ENCODE peak calls at places on chromosomes 6 and 20, in eight cellular contexts. G, M, A, T, X, H, Q and R are unnamed samples.

GRCh38 chr20:62702886-62703852 is 5.5 kb upstream of the NTSR1 start:
- DNase-seq in M (no peak), H (peak), A (no peak), T (no peak), Q (peak), G (no peak), X (peak), R (no peak)

GRCh38 chr20:62060631-62061541 is 4.8 kb downstream of the TAF4 start:
- DNase-seq in Q (no peak), H (no peak), G (no peak), A (no peak), T (no peak), X (no peak), M (no peak), R (no peak)

GRCh38 chr6:90286884-90287488 is 9.7 kb downstream of the BACH2 start:
- DNase-seq in A (peak), T (peak), Q (peak), G (peak), X (peak), H (peak), M (no peak), R (peak)

GRCh38 chr6:98838027-98838426 is 3.7 kb downstream of the POU3F2 start:
- DNase-seq in A (no peak), G (no peak), H (no peak), T (no peak), Q (peak), X (no peak), M (no peak), R (no peak)

GRCh38 chr6:5085638-5086293 is 625 bp downstream of the PPP1R3G start:
- DNase-seq in Q (peak), T (peak), X (no peak), G (no peak), M (no peak), A (no peak), H (peak), R (no peak)

GRCh38 chr6:154543638-154544037 is 33.2 kb upstream of the CNKSR3 start:
- DNase-seq in X (no peak), G (no peak), T (no peak), Q (no peak), H (no peak), M (no peak), A (no peak), R (no peak)

GRCh38 chr6:165791876-165792437 is 128.9 kb upstream of the PDE10A start:
- DNase-seq in A (no peak), X (no peak), H (no peak), Q (no peak), T (no peak), G (no peak), M (no peak), R (no peak)

GRCh38 chr20:44618318-44618731 is 33.2 kb downstream of the ADA start:
- DNase-seq in Q (no peak), X (no peak), A (peak), G (no peak), H (no peak), T (no peak), M (no peak), R (no peak)

GRCh38 chr6:46983007-46983411 is 59.1 kb downstream of the ADGRF1 start:
- DNase-seq in X (no peak), H (no peak), G (no peak), M (no peak), Q (no peak), A (no peak), T (no peak), R (no peak)

GRCh38 chr6:150025201-150025917 is at the start of gene RAET1L:
- DNase-seq in H (no peak), T (no peak), X (peak), A (no peak), Q (no peak), G (no peak), M (no peak), R (no peak)

GRCh38 chr6:137677714-137678113 is 183.5 kb upstream of the OLIG3 start:
- DNase-seq in G (no peak), A (no peak), H (no peak), Q (no peak), T (no peak), M (no peak), X (peak), R (no peak)

GRCh38 chr6:87742106-87742505 is 40.1 kb upstream of the AKIRIN2 start:
- DNase-seq in T (no peak), Q (no peak), G (peak), X (no peak), H (no peak), M (no peak), A (peak), R (peak)

GRCh38 chr20:35003211-35004031 is 47.8 kb downstream of the MYH7B start:
- DNase-seq in X (no peak), T (no peak), Q (no peak), M (no peak), H (no peak), G (no peak), A (no peak), R (no peak)